ENCODE peak calls at places on chromosomes 3 and 15, in eight cellular contexts. One of them, this sample, is unnamed.

GRCh38 chr15:20357139-20358065 is 184.2 kb downstream of the GOLGA6L6 start:
- DNase-seq in transverse colon: no peak
- DNase-seq in glutamatergic neuron: no peak
- DNase-seq in upper lobe of right lung: peak
- DNase-seq in NCI-H345: no peak
- DNase-seq in HT-29: no peak
- DNase-seq in cerebellar cortex: no peak
- DNase-seq in activated gamma-delta T cell treated with anti-CD3 and anti-CD28 coated beads, Interleukin-2, amount 50 U/mL, for 16 hours: no peak
- DNase-seq in this sample: no peak

GRCh38 chr3:82954486-82954885 is 1193.0 kb upstream of the GBE1 start:
- DNase-seq in activated gamma-delta T cell treated with anti-CD3 and anti-CD28 coated beads, Interleukin-2, amount 50 U/mL, for 16 hours: no peak
- DNase-seq in glutamatergic neuron: no peak
- DNase-seq in cerebellar cortex: no peak
- DNase-seq in upper lobe of right lung: no peak
- DNase-seq in HT-29: no peak
- DNase-seq in transverse colon: no peak
- DNase-seq in NCI-H345: no peak
- DNase-seq in this sample: no peak

GRCh38 chr3:134353831-134354611 is 20.2 kb downstream of the AMOTL2 start:
- DNase-seq in glutamatergic neuron: no peak
- DNase-seq in cerebellar cortex: peak
- DNase-seq in upper lobe of right lung: peak
- DNase-seq in transverse colon: peak
- DNase-seq in activated gamma-delta T cell treated with anti-CD3 and anti-CD28 coated beads, Interleukin-2, amount 50 U/mL, for 16 hours: no peak
- DNase-seq in NCI-H345: no peak
- DNase-seq in HT-29: peak
- DNase-seq in this sample: no peak

GRCh38 chr3:72459588-72459987 is 388.7 kb downstream of the SHQ1 start:
- DNase-seq in glutamatergic neuron: no peak
- DNase-seq in upper lobe of right lung: no peak
- DNase-seq in activated gamma-delta T cell treated with anti-CD3 and anti-CD28 coated beads, Interleukin-2, amount 50 U/mL, for 16 hours: no peak
- DNase-seq in cerebellar cortex: no peak
- DNase-seq in HT-29: no peak
- DNase-seq in transverse colon: no peak
- DNase-seq in NCI-H345: no peak
- DNase-seq in this sample: no peak

GRCh38 chr3:192991351-192991750 is 73.7 kb upstream of the MB21D2 start:
- DNase-seq in upper lobe of right lung: no peak
- DNase-seq in transverse colon: no peak
- DNase-seq in activated gamma-delta T cell treated with anti-CD3 and anti-CD28 coated beads, Interleukin-2, amount 50 U/mL, for 16 hours: no peak
- DNase-seq in glutamatergic neuron: no peak
- DNase-seq in cerebellar cortex: no peak
- DNase-seq in HT-29: no peak
- DNase-seq in NCI-H345: no peak
- DNase-seq in this sample: no peak

GRCh38 chr15:39657714-39658113 is 76.8 kb downstream of the THBS1 start:
- DNase-seq in NCI-H345: no peak
- DNase-seq in cerebellar cortex: no peak
- DNase-seq in upper lobe of right lung: no peak
- DNase-seq in activated gamma-delta T cell treated with anti-CD3 and anti-CD28 coated beads, Interleukin-2, amount 50 U/mL, for 16 hours: no peak
- DNase-seq in HT-29: no peak
- DNase-seq in transverse colon: no peak
- DNase-seq in glutamatergic neuron: no peak
- DNase-seq in this sample: no peak

GRCh38 chr3:50612234-50612972 is 829 bp upstream of the CISH start:
- DNase-seq in NCI-H345: no peak
- DNase-seq in activated gamma-delta T cell treated with anti-CD3 and anti-CD28 coated beads, Interleukin-2, amount 50 U/mL, for 16 hours: no peak
- DNase-seq in HT-29: no peak
- DNase-seq in glutamatergic neuron: no peak
- DNase-seq in transverse colon: no peak
- DNase-seq in upper lobe of right lung: no peak
- DNase-seq in cerebellar cortex: no peak
- DNase-seq in this sample: no peak

GRCh38 chr3:52038227-52038626 is 18.1 kb downstream of the DUSP7 start:
- DNase-seq in transverse colon: no peak
- DNase-seq in activated gamma-delta T cell treated with anti-CD3 and anti-CD28 coated beads, Interleukin-2, amount 50 U/mL, for 16 hours: no peak
- DNase-seq in NCI-H345: no peak
- DNase-seq in cerebellar cortex: no peak
- DNase-seq in glutamatergic neuron: no peak
- DNase-seq in upper lobe of right lung: no peak
- DNase-seq in HT-29: no peak
- DNase-seq in this sample: no peak

GRCh38 chr3:196890309-196890708 is 22.6 kb downstream of the SENP5 start:
- DNase-seq in transverse colon: no peak
- DNase-seq in upper lobe of right lung: no peak
- DNase-seq in glutamatergic neuron: no peak
- DNase-seq in cerebellar cortex: no peak
- DNase-seq in HT-29: no peak
- DNase-seq in NCI-H345: no peak
- DNase-seq in activated gamma-delta T cell treated with anti-CD3 and anti-CD28 coated beads, Interleukin-2, amount 50 U/mL, for 16 hours: no peak
- DNase-seq in this sample: no peak

GRCh38 chr3:42122261-42123011 is 31.3 kb downstream of the TRAK1 start:
- DNase-seq in NCI-H345: no peak
- DNase-seq in activated gamma-delta T cell treated with anti-CD3 and anti-CD28 coated beads, Interleukin-2, amount 50 U/mL, for 16 hours: no peak
- DNase-seq in cerebellar cortex: no peak
- DNase-seq in transverse colon: no peak
- DNase-seq in glutamatergic neuron: no peak
- DNase-seq in upper lobe of right lung: no peak
- DNase-seq in HT-29: no peak
- DNase-seq in this sample: no peak

GRCh38 chr15:54506977-54507524 is 528.8 kb downstream of the UNC13C start:
- DNase-seq in HT-29: no peak
- DNase-seq in transverse colon: no peak
- DNase-seq in activated gamma-delta T cell treated with anti-CD3 and anti-CD28 coated beads, Interleukin-2, amount 50 U/mL, for 16 hours: no peak
- DNase-seq in upper lobe of right lung: no peak
- DNase-seq in glutamatergic neuron: no peak
- DNase-seq in cerebellar cortex: no peak
- DNase-seq in NCI-H345: no peak
- DNase-seq in this sample: no peak

GRCh38 chr3:12356996-12357395 is 68.1 kb downstream of the PPARG start:
- DNase-seq in activated gamma-delta T cell treated with anti-CD3 and anti-CD28 coated beads, Interleukin-2, amount 50 U/mL, for 16 hours: no peak
- DNase-seq in cerebellar cortex: no peak
- DNase-seq in transverse colon: no peak
- DNase-seq in glutamatergic neuron: no peak
- DNase-seq in NCI-H345: no peak
- DNase-seq in upper lobe of right lung: no peak
- DNase-seq in HT-29: no peak
- DNase-seq in this sample: no peak

GRCh38 chr3:134067311-134068161 is 37.8 kb upstream of the SLCO2A1 start:
- DNase-seq in glutamatergic neuron: no peak
- DNase-seq in cerebellar cortex: no peak
- DNase-seq in upper lobe of right lung: no peak
- DNase-seq in NCI-H345: no peak
- DNase-seq in activated gamma-delta T cell treated with anti-CD3 and anti-CD28 coated beads, Interleukin-2, amount 50 U/mL, for 16 hours: no peak
- DNase-seq in HT-29: no peak
- DNase-seq in transverse colon: no peak
- DNase-seq in this sample: no peak

GRCh38 chr3:113245775-113246174 is 34.4 kb downstream of the BOC start:
- DNase-seq in transverse colon: no peak
- DNase-seq in HT-29: no peak
- DNase-seq in NCI-H345: no peak
- DNase-seq in activated gamma-delta T cell treated with anti-CD3 and anti-CD28 coated beads, Interleukin-2, amount 50 U/mL, for 16 hours: no peak
- DNase-seq in glutamatergic neuron: no peak
- DNase-seq in cerebellar cortex: no peak
- DNase-seq in upper lobe of right lung: no peak
- DNase-seq in this sample: no peak

GRCh38 chr3:184655597-184655996 is 56.3 kb downstream of the MAGEF1 start:
- DNase-seq in HT-29: no peak
- DNase-seq in glutamatergic neuron: no peak
- DNase-seq in activated gamma-delta T cell treated with anti-CD3 and anti-CD28 coated beads, Interleukin-2, amount 50 U/mL, for 16 hours: no peak
- DNase-seq in transverse colon: no peak
- DNase-seq in upper lobe of right lung: no peak
- DNase-seq in cerebellar cortex: no peak
- DNase-seq in NCI-H345: no peak
- DNase-seq in this sample: no peak

GRCh38 chr15:89307791-89308190 is 26.8 kb downstream of the POLG start:
- DNase-seq in transverse colon: no peak
- DNase-seq in NCI-H345: no peak
- DNase-seq in glutamatergic neuron: no peak
- DNase-seq in activated gamma-delta T cell treated with anti-CD3 and anti-CD28 coated beads, Interleukin-2, amount 50 U/mL, for 16 hours: no peak
- DNase-seq in cerebellar cortex: no peak
- DNase-seq in upper lobe of right lung: no peak
- DNase-seq in HT-29: no peak
- DNase-seq in this sample: no peak

GRCh38 chr15:77577350-77577749 is 55.4 kb downstream of the LINGO1 start:
- DNase-seq in glutamatergic neuron: no peak
- DNase-seq in transverse colon: no peak
- DNase-seq in activated gamma-delta T cell treated with anti-CD3 and anti-CD28 coated beads, Interleukin-2, amount 50 U/mL, for 16 hours: no peak
- DNase-seq in upper lobe of right lung: no peak
- DNase-seq in HT-29: no peak
- DNase-seq in cerebellar cortex: peak
- DNase-seq in NCI-H345: no peak
- DNase-seq in this sample: no peak

GRCh38 chr15:91737419-91737818 is 116.1 kb upstream of the SLCO3A1 start:
- DNase-seq in upper lobe of right lung: no peak
- DNase-seq in NCI-H345: no peak
- DNase-seq in glutamatergic neuron: no peak
- DNase-seq in transverse colon: no peak
- DNase-seq in cerebellar cortex: no peak
- DNase-seq in activated gamma-delta T cell treated with anti-CD3 and anti-CD28 coated beads, Interleukin-2, amount 50 U/mL, for 16 hours: no peak
- DNase-seq in HT-29: no peak
- DNase-seq in this sample: no peak

GRCh38 chr15:64373360-64373759 is 7.9 kb downstream of the PCLAF start:
- DNase-seq in glutamatergic neuron: no peak
- DNase-seq in HT-29: no peak
- DNase-seq in activated gamma-delta T cell treated with anti-CD3 and anti-CD28 coated beads, Interleukin-2, amount 50 U/mL, for 16 hours: no peak
- DNase-seq in cerebellar cortex: no peak
- DNase-seq in upper lobe of right lung: no peak
- DNase-seq in transverse colon: no peak
- DNase-seq in NCI-H345: no peak
- DNase-seq in this sample: no peak

GRCh38 chr3:40864146-40864782 is 335.0 kb upstream of the CTNNB1 start:
- DNase-seq in upper lobe of right lung: no peak
- DNase-seq in cerebellar cortex: no peak
- DNase-seq in NCI-H345: no peak
- DNase-seq in activated gamma-delta T cell treated with anti-CD3 and anti-CD28 coated beads, Interleukin-2, amount 50 U/mL, for 16 hours: no peak
- DNase-seq in glutamatergic neuron: no peak
- DNase-seq in transverse colon: no peak
- DNase-seq in HT-29: no peak
- DNase-seq in this sample: no peak

GRCh38 chr3:184129012-184129411 is 6.1 kb upstream of the EIF2B5 start:
- DNase-seq in upper lobe of right lung: peak
- DNase-seq in HT-29: peak
- DNase-seq in cerebellar cortex: peak
- DNase-seq in activated gamma-delta T cell treated with anti-CD3 and anti-CD28 coated beads, Interleukin-2, amount 50 U/mL, for 16 hours: no peak
- DNase-seq in NCI-H345: peak
- DNase-seq in glutamatergic neuron: peak
- DNase-seq in transverse colon: no peak
- DNase-seq in this sample: no peak

GRCh38 chr15:82763361-82764142 is 42.3 kb downstream of the FSD2 start:
- DNase-seq in transverse colon: no peak
- DNase-seq in activated gamma-delta T cell treated with anti-CD3 and anti-CD28 coated beads, Interleukin-2, amount 50 U/mL, for 16 hours: no peak
- DNase-seq in cerebellar cortex: no peak
- DNase-seq in NCI-H345: no peak
- DNase-seq in glutamatergic neuron: no peak
- DNase-seq in HT-29: no peak
- DNase-seq in upper lobe of right lung: no peak
- DNase-seq in this sample: no peak

GRCh38 chr3:69411331-69411730 is 25.4 kb upstream of the FRMD4B start:
- DNase-seq in NCI-H345: peak
- DNase-seq in activated gamma-delta T cell treated with anti-CD3 and anti-CD28 coated beads, Interleukin-2, amount 50 U/mL, for 16 hours: no peak
- DNase-seq in cerebellar cortex: no peak
- DNase-seq in upper lobe of right lung: no peak
- DNase-seq in HT-29: no peak
- DNase-seq in transverse colon: no peak
- DNase-seq in glutamatergic neuron: no peak
- DNase-seq in this sample: no peak

GRCh38 chr3:31934866-31935265 is 46.2 kb downstream of the OSBPL10 start:
- DNase-seq in upper lobe of right lung: no peak
- DNase-seq in activated gamma-delta T cell treated with anti-CD3 and anti-CD28 coated beads, Interleukin-2, amount 50 U/mL, for 16 hours: no peak
- DNase-seq in transverse colon: no peak
- DNase-seq in cerebellar cortex: no peak
- DNase-seq in NCI-H345: no peak
- DNase-seq in HT-29: peak
- DNase-seq in glutamatergic neuron: no peak
- DNase-seq in this sample: no peak

GRCh38 chr3:187742351-187743171 is 2.7 kb downstream of the BCL6 start:
- DNase-seq in upper lobe of right lung: no peak
- DNase-seq in activated gamma-delta T cell treated with anti-CD3 and anti-CD28 coated beads, Interleukin-2, amount 50 U/mL, for 16 hours: no peak
- DNase-seq in glutamatergic neuron: no peak
- DNase-seq in transverse colon: peak
- DNase-seq in HT-29: peak
- DNase-seq in NCI-H345: no peak
- DNase-seq in cerebellar cortex: peak
- DNase-seq in this sample: no peak

GRCh38 chr3:122305818-122306621 is 19.0 kb upstream of the CSTA start:
- DNase-seq in glutamatergic neuron: no peak
- DNase-seq in transverse colon: peak
- DNase-seq in upper lobe of right lung: no peak
- DNase-seq in activated gamma-delta T cell treated with anti-CD3 and anti-CD28 coated beads, Interleukin-2, amount 50 U/mL, for 16 hours: no peak
- DNase-seq in HT-29: peak
- DNase-seq in NCI-H345: no peak
- DNase-seq in cerebellar cortex: peak
- DNase-seq in this sample: no peak

This sample was measured in stimulated activated effector memory CD8-positive, alpha-beta T cell treated with anti-CD3 and anti-CD28 coated beads, Interleukin-12 subunit alpha, Interleukin-12 subunit beta, amount 100 ng/mL, for 72 hours.